ENCODE peak calls at places on chromosomes 3 and 15, in ten cellular contexts. S, M, W, K, I, G, O, L, F and Z are unnamed samples.

GRCh38 chr3:107958151-107958550 is 132.7 kb downstream of the CD47 start:
- DNase-seq in S (no peak), M (no peak), W (no peak), K (no peak), I (peak; percentile 49), G (no peak), O (no peak), L (peak; percentile 5), F (no peak), Z (no peak)

GRCh38 chr3:184899953-184900595 is 88.1 kb downstream of the VPS8 start:
- DNase-seq in S (no peak), M (no peak), W (no peak), K (no peak), I (no peak), G (no peak), O (no peak), L (no peak), F (no peak), Z (no peak)

GRCh38 chr15:63940956-63941620 is 105.2 kb downstream of the DAPK2 start:
- DNase-seq in S (no peak), M (peak; percentile 33), W (peak; percentile 13), K (no peak), I (no peak), G (no peak), O (no peak), L (no peak), F (no peak), Z (no peak)

GRCh38 chr3:183710231-183710630 is 12.6 kb downstream of the YEATS2 start:
- DNase-seq in S (no peak), M (no peak), W (no peak), K (no peak), I (no peak), G (no peak), O (no peak), L (no peak), F (no peak), Z (no peak)

GRCh38 chr15:64694816-64695215 is 80.6 kb downstream of the RBPMS2 start:
- DNase-seq in S (no peak), M (no peak), W (no peak), K (no peak), I (no peak), G (no peak), O (no peak), L (no peak), F (no peak), Z (no peak)

GRCh38 chr3:15794303-15794771 is 3.4 kb downstream of the ANKRD28 start:
- DNase-seq in S (no peak), M (no peak), W (no peak), K (no peak), I (peak; percentile 78), G (peak; percentile 43), O (peak; percentile 11), L (peak; percentile 50), F (no peak), Z (no peak)

GRCh38 chr3:154889227-154889634 is 190.9 kb upstream of the MME start:
- DNase-seq in S (no peak), M (no peak), W (no peak), K (no peak), I (no peak), G (no peak), O (no peak), L (no peak), F (no peak), Z (no peak)

GRCh38 chr15:44501768-44502366 is 35.1 kb upstream of the EIF3J start:
- DNase-seq in S (no peak), M (no peak), W (no peak), K (no peak), I (peak; percentile 62), G (peak; percentile 46), O (no peak), L (peak; percentile 59), F (no peak), Z (no peak)

GRCh38 chr3:137081711-137082110 is 123.9 kb downstream of the IL20RB start:
- DNase-seq in S (no peak), M (no peak), W (no peak), K (no peak), I (no peak), G (no peak), O (no peak), L (no peak), F (no peak), Z (no peak)

GRCh38 chr15:52137432-52138357 is 25.1 kb upstream of the BCL2L10 start:
- DNase-seq in S (no peak), M (no peak), W (no peak), K (no peak), I (no peak), G (no peak), O (no peak), L (no peak), F (no peak), Z (no peak)

GRCh38 chr15:80665151-80665550 is 30.0 kb upstream of the ABHD17C start:
- DNase-seq in S (no peak), M (no peak), W (no peak), K (no peak), I (no peak), G (no peak), O (no peak), L (no peak), F (no peak), Z (no peak)

GRCh38 chr3:53412953-53413352 is 65.6 kb upstream of the DCP1A start:
- DNase-seq in S (no peak), M (no peak), W (no peak), K (no peak), I (no peak), G (no peak), O (no peak), L (no peak), F (no peak), Z (no peak)

GRCh38 chr15:40343512-40343911 is 2.8 kb upstream of the CCDC9B start:
- DNase-seq in S (no peak), M (no peak), W (no peak), K (no peak), I (peak; percentile 96), G (peak; percentile 90), O (no peak), L (peak; percentile 47), F (no peak), Z (no peak)

GRCh38 chr3:100789582-100789981 is 80.3 kb downstream of the TFG start:
- DNase-seq in S (no peak), M (no peak), W (no peak), K (no peak), I (no peak), G (peak; percentile 38), O (no peak), L (no peak), F (no peak), Z (no peak)

GRCh38 chr3:156620260-156620659 is 54.1 kb upstream of the TIPARP start:
- DNase-seq in S (no peak), M (no peak), W (peak; percentile 6), K (no peak), I (no peak), G (peak; percentile 87), O (no peak), L (peak; percentile 89), F (no peak), Z (no peak)

GRCh38 chr3:42696356-42697301 is 6.0 kb downstream of the HHATL start:
- DNase-seq in S (no peak), M (peak; percentile 14), W (no peak), K (no peak), I (no peak), G (no peak), O (no peak), L (no peak), F (no peak), Z (no peak)

GRCh38 chr3:81485444-81485865 is 276.0 kb downstream of the GBE1 start:
- DNase-seq in S (no peak), M (no peak), W (no peak), K (no peak), I (peak; percentile 86), G (peak; percentile 50), O (no peak), L (peak; percentile 79), F (no peak), Z (no peak)

GRCh38 chr3:177071496-177072156 is 125.7 kb downstream of the TBL1XR1 start:
- DNase-seq in S (no peak), M (no peak), W (no peak), K (no peak), I (no peak), G (no peak), O (no peak), L (no peak), F (no peak), Z (no peak)

GRCh38 chr3:182284793-182285192 is 508.5 kb upstream of the ATP11B start:
- DNase-seq in S (no peak), M (peak; percentile 50), W (peak; percentile 31), K (no peak), I (no peak), G (peak; percentile 78), O (no peak), L (peak; percentile 15), F (no peak), Z (no peak)

GRCh38 chr15:48641416-48641815 is 4.1 kb downstream of the FBN1 start:
- DNase-seq in S (no peak), M (no peak), W (no peak), K (no peak), I (no peak), G (peak; percentile 29), O (no peak), L (peak; percentile 28), F (no peak), Z (peak; percentile 43)

GRCh38 chr3:181699171-181699903 is 12.4 kb upstream of the SOX2 start:
- DNase-seq in S (no peak), M (peak; percentile 60), W (no peak), K (no peak), I (no peak), G (no peak), O (no peak), L (no peak), F (no peak), Z (no peak)

GRCh38 chr15:45126535-45127158 is 3.0 kb downstream of the DUOXA1 start:
- DNase-seq in S (no peak), M (no peak), W (no peak), K (peak; percentile 32), I (peak; percentile 29), G (peak; percentile 55), O (peak; percentile 38), L (peak; percentile 54), F (no peak), Z (no peak)

GRCh38 chr3:185728630-185729334 is 96.1 kb downstream of the IGF2BP2 start:
- DNase-seq in S (no peak), M (no peak), W (no peak), K (no peak), I (peak; percentile 81), G (no peak), O (no peak), L (no peak), F (no peak), Z (no peak)

GRCh38 chr3:123186695-123187094 is 15.0 kb upstream of the SEC22A start:
- DNase-seq in S (no peak), M (no peak), W (no peak), K (no peak), I (no peak), G (no peak), O (no peak), L (no peak), F (no peak), Z (no peak)

GRCh38 chr3:110741891-110742290 is 329.7 kb upstream of the NECTIN3 start:
- DNase-seq in S (no peak), M (no peak), W (no peak), K (no peak), I (no peak), G (no peak), O (no peak), L (no peak), F (no peak), Z (no peak)

GRCh38 chr3:189324538-189325138 is 152.9 kb downstream of the TPRG1 start:
- DNase-seq in S (peak; percentile 61), M (no peak), W (peak; percentile 74), K (peak; percentile 59), I (peak; percentile 81), G (peak; percentile 99), O (peak; percentile 79), L (peak; percentile 100), F (peak; percentile 66), Z (no peak)